ENCODE peak calls at places on chromosomes 1 and 21, in eight cellular contexts. D, U, S, J, Z, O, B and Q are unnamed samples.

GRCh38 chr1:179091691-179092165 is 9.9 kb downstream of the TOR3A start:
- DNase-seq in D (no peak), U (no peak), S (peak), J (no peak), Z (peak), O (peak), B (no peak), Q (no peak)

GRCh38 chr1:230262867-230263572 is 163.1 kb downstream of the PGBD5 start:
- DNase-seq in D (no peak), U (no peak), S (no peak), J (no peak), Z (no peak), O (no peak), B (no peak), Q (peak)

GRCh38 chr1:110787328-110788071 is 85.4 kb upstream of the CD53 start:
- DNase-seq in D (no peak), U (no peak), S (no peak), J (no peak), Z (no peak), O (no peak), B (no peak), Q (no peak)

GRCh38 chr1:93437976-93438605 is 9.8 kb upstream of the FNBP1L start:
- DNase-seq in D (no peak), U (peak), S (peak), J (no peak), Z (no peak), O (peak), B (no peak), Q (no peak)

GRCh38 chr21:29218749-29219148 is 80.0 kb upstream of the BACH1 start:
- DNase-seq in D (no peak), U (peak), S (no peak), J (no peak), Z (no peak), O (no peak), B (no peak), Q (no peak)

GRCh38 chr1:26090893-26091292 is 20.7 kb upstream of the PDIK1L start:
- DNase-seq in D (no peak), U (no peak), S (no peak), J (no peak), Z (no peak), O (no peak), B (no peak), Q (no peak)

GRCh38 chr1:9651565-9652378 is at the start of gene PIK3CD:
- DNase-seq in D (no peak), U (peak), S (peak), J (peak), Z (peak), O (peak), B (peak), Q (peak)

GRCh38 chr1:30877205-30877912 is 31.2 kb downstream of the SDC3 start:
- DNase-seq in D (no peak), U (no peak), S (peak), J (no peak), Z (peak), O (peak), B (no peak), Q (no peak)

GRCh38 chr1:218585565-218586184 is 240.5 kb downstream of the TGFB2 start:
- DNase-seq in D (peak), U (peak), S (peak), J (no peak), Z (no peak), O (peak), B (no peak), Q (peak)